ENCODE peak calls at places on chromosomes 5 and 9, in ten cellular contexts. H, F, W, G, D, N, O, X, P and L are unnamed samples.

GRCh38 chr5:142600611-142601360 is 85.1 kb downstream of the FGF1 start:
- DNase-seq in P (no peak), H (peak; percentile 85), F (peak; percentile 71), G (peak; percentile 74), O (no peak), W (peak; percentile 56), X (no peak), D (peak; percentile 78), N (peak; percentile 81), L (no peak)

GRCh38 chr9:2159521-2160417 is 144.6 kb downstream of the SMARCA2 start:
- DNase-seq in D (no peak), X (no peak), H (peak; percentile 14), N (no peak), G (no peak), F (peak; percentile 54), W (no peak), O (no peak), P (no peak), L (no peak)

GRCh38 chr5:61010759-61011460 is 65.9 kb downstream of the NDUFAF2 start:
- DNase-seq in W (no peak), P (no peak), D (no peak), G (no peak), X (peak; percentile 23), N (no peak), H (no peak), F (peak; percentile 34), O (no peak), L (no peak)

GRCh38 chr5:63963080-63963735 is 963 bp upstream of the HTR1A start:
- DNase-seq in O (peak; percentile 1), G (no peak), F (peak; percentile 85), W (peak; percentile 64), H (peak; percentile 69), X (peak; percentile 19), P (no peak), D (no peak), N (no peak), L (peak; percentile 41)

GRCh38 chr9:92722386-92723298 is 42.0 kb downstream of the BICD2 start:
- DNase-seq in P (no peak), W (no peak), O (no peak), H (no peak), F (no peak), D (no peak), X (no peak), G (peak; percentile 53), N (no peak), L (no peak)

GRCh38 chr5:191036-191948 is at the start of gene LRRC14B:
- DNase-seq in G (no peak), X (no peak), N (no peak), F (no peak), W (no peak), O (no peak), P (no peak), H (no peak), D (peak; percentile 87), L (no peak)

GRCh38 chr9:75996726-75997125 is 106.3 kb downstream of the PCSK5 start:
- DNase-seq in X (no peak), D (no peak), H (no peak), F (no peak), W (no peak), G (no peak), P (no peak), O (no peak), N (no peak), L (no peak)

GRCh38 chr5:169875091-169875727 is 105.1 kb downstream of the INSYN2B start:
- DNase-seq in F (peak; percentile 59), X (no peak), D (no peak), W (peak; percentile 44), G (peak; percentile 74), O (no peak), P (no peak), H (no peak), N (no peak), L (no peak)

GRCh38 chr5:80957031-80957761 is 3.0 kb upstream of the RASGRF2 start:
- DNase-seq in H (no peak), D (no peak), P (no peak), W (no peak), O (no peak), F (no peak), G (no peak), N (no peak), X (no peak), L (no peak)

GRCh38 chr5:42745856-42746255 is 10.8 kb upstream of the CCDC152 start:
- DNase-seq in W (no peak), F (no peak), N (no peak), O (no peak), P (no peak), G (no peak), X (no peak), H (no peak), D (no peak), L (no peak)

GRCh38 chr9:3500044-3500443 is 25.8 kb downstream of the RFX3 start:
- DNase-seq in F (no peak), G (no peak), D (no peak), H (no peak), O (no peak), X (no peak), P (no peak), N (no peak), W (no peak), L (no peak)

GRCh38 chr5:172093965-172094364 is 87.5 kb upstream of the FBXW11 start:
- DNase-seq in P (no peak), O (no peak), H (no peak), X (no peak), G (no peak), N (no peak), W (no peak), F (no peak), D (peak; percentile 55), L (no peak)

GRCh38 chr9:79127661-79128060 is 444.1 kb upstream of the TLE4 start:
- DNase-seq in P (no peak), X (no peak), G (no peak), O (no peak), F (no peak), N (no peak), W (no peak), H (no peak), D (no peak), L (no peak)

GRCh38 chr5:96699186-96699820 is 37.1 kb downstream of the CAST start:
- DNase-seq in X (no peak), D (no peak), P (no peak), G (no peak), O (no peak), W (no peak), N (no peak), H (no peak), F (no peak), L (no peak)

GRCh38 chr5:96703985-96704384 is 41.8 kb downstream of the CAST start:
- DNase-seq in P (no peak), H (no peak), D (no peak), N (no peak), O (no peak), X (no peak), F (no peak), G (no peak), W (no peak), L (no peak)

GRCh38 chr5:96702503-96703383 is 40.6 kb downstream of the CAST start:
- DNase-seq in G (peak; percentile 98), N (peak; percentile 98), H (peak; percentile 98), F (peak; percentile 96), O (no peak), X (peak; percentile 86), P (peak; percentile 97), D (peak; percentile 98), W (peak; percentile 99), L (peak; percentile 66)

GRCh38 chr5:96706433-96707111 is 44.4 kb downstream of the CAST start:
- DNase-seq in W (no peak), D (no peak), N (no peak), X (no peak), F (no peak), G (no peak), P (no peak), O (no peak), H (no peak), L (no peak)

DNA sequence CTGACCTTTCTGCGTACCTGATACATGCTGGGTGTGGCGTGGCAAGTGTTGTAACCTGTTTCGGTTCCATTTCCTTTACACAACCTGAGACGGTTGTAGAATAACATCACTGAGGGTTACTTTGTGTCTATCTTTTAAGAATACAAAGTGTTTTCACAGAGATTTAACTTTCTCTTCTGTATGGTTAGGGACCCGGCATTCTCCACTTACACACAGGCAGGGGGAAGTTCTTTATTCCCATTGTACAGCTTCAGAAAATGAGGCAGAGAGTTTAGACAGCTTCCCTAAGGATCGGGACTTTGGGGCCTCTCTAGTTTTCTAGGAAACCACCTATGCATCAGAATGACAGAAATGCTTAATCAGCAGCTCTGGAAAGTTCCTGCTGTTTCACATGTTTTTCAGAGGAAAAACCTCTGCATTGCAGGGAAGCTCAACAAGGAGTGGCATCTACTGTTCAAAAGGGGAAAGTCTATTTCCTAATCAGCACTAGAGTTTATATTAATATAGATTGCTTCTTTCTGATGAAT is 41.3 kb downstream of the CAST start:
- DNase-seq in D (no peak), H (no peak), G (no peak), W (no peak), P (no peak), X (no peak), F (no peak), N (no peak), O (no peak), L (no peak)
- TF ChIP-seq CTCF in D (no peak), H (no peak), G (no peak), W (no peak), P (no peak), X (no peak), F (no peak), N (no peak), O (no peak), L (no peak)

GRCh38 chr5:139293199-139293503 is 389 bp upstream of the MATR3 start:
- DNase-seq in D (no peak), F (no peak), P (no peak), O (no peak), X (no peak), G (no peak), W (no peak), N (no peak), H (no peak), L (no peak)
- H3K4me3 ChIP-seq in D (peak overlapping the region; percentile 70), F (peak overlapping the region; percentile 91), P (peak overlapping the region; percentile 94), O (peak overlapping the region; percentile 89), X (peak overlapping the region; percentile 76), G (peak overlapping the region; percentile 82), W (no peak overlapping the region), N (peak overlapping the region; percentile 88), H (peak overlapping the region; percentile 60), L (peak overlapping the region; percentile 80)

DNA sequence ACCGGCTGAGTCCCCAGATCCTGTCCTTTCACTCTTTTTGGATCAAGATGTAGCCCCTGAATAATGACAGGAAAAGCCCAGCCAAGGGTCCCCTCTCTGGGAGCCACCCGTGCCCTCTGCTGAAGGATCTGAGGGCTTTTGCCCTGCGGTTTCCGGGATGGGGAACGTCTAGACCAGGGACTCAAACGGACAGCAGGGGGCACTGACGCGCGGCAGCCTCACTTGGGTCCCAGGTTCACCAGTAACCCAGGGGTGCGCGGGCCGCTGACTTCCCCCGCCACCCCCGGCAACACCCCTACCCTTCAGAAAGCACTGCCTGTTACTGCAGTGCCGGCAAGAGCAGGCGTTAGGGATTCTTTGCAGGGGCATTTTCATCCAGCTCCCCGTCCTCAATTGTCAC is 98.7 kb upstream of the FCN2 start:
- DNase-seq in F (no peak), H (no peak), D (no peak), X (no peak), N (no peak), P (no peak), O (no peak), W (no peak), G (no peak), L (no peak)
- TF ChIP-seq CTCF in F (peak; percentile 23), H (peak; percentile 63), D (no peak), X (peak; percentile 56), N (no peak), P (peak; percentile 9), O (peak; percentile 35), W (peak; percentile 11), G (peak; percentile 36), L (peak; percentile 40)

GRCh38 chr5:74673011-74673790 is 11.8 kb upstream of the HEXB start:
- DNase-seq in X (peak; percentile 24), D (no peak), N (no peak), H (no peak), F (peak; percentile 71), W (peak; percentile 29), O (no peak), G (no peak), P (no peak), L (no peak)
- H3K4me3 ChIP-seq in X (no peak overlapping the region), D (peak overlapping the region; percentile 1), N (peak overlapping the region; percentile 60), H (peak overlapping the region; percentile 4), F (no peak overlapping the region), W (no peak overlapping the region), O (no peak overlapping the region), G (peak overlapping the region; percentile 10), P (peak overlapping the region; percentile 31), L (no peak overlapping the region)